ENCODE peak calls at places on chromosomes 1 and 21, in ten cellular contexts. Y is spleen; K is RCC 7860; S is activated CD8-positive, alpha-beta memory T cell treated with anti-CD3 and anti-CD28 coated beads for 24 hours; N is activated T-cell treated with anti-CD3 and anti-CD28 coated beads for 4 hours; C is NCI-H1092; Q is small intestine; O is GM19239; H is LHCN-M2; L is naive thymus-derived CD8-positive, alpha-beta T cell. V is an unnamed sample.

GRCh38 chr1:9435101-9435636 is 104.1 kb upstream of the SLC25A33 start:
- DNase-seq in Q (peak), K (no peak), H (no peak), L (no peak), Y (no peak), O (no peak), C (no peak), S (no peak), N (no peak), V (no peak)

GRCh38 chr1:21174638-21175323 is 1.9 kb downstream of the EIF4G3 start:
- DNase-seq in L (no peak), S (peak), Q (peak), C (no peak), K (no peak), O (no peak), N (no peak), Y (no peak), H (peak), V (peak)

GRCh38 chr1:29122662-29122986 is 1.1 kb downstream of the TMEM200B start:
- DNase-seq in C (no peak), H (no peak), Y (no peak), L (no peak), N (no peak), Q (no peak), O (no peak), K (peak), S (no peak), V (no peak)

GRCh38 chr21:25733859-25734653 is 648 bp downstream of the ATP5PF start:
- DNase-seq in L (no peak), Q (peak), C (no peak), K (peak), H (peak), S (no peak), O (no peak), N (peak), Y (peak), V (peak)

GRCh38 chr1:30596891-30597290 is 126.5 kb downstream of the MATN1 start:
- DNase-seq in H (no peak), K (no peak), L (no peak), O (no peak), Y (no peak), S (no peak), Q (no peak), C (no peak), N (no peak), V (no peak)

GRCh38 chr1:154760469-154760933 is 109.6 kb downstream of the KCNN3 start:
- DNase-seq in Q (peak), H (no peak), N (peak), K (no peak), L (peak), Y (peak), O (peak), S (peak), C (peak), V (no peak)

GRCh38 chr1:230915079-230915478 is 46.8 kb upstream of the C1orf198 start:
- DNase-seq in H (no peak), Q (no peak), K (no peak), C (no peak), N (no peak), Y (no peak), L (no peak), S (no peak), O (no peak), V (no peak)

GRCh38 chr1:16068356-16069270 is 4.8 kb downstream of the FAM131C start:
- DNase-seq in Q (no peak), K (peak), N (no peak), S (no peak), H (peak), L (no peak), Y (no peak), C (no peak), O (no peak), V (no peak)

GRCh38 chr21:39637971-39638628 is 25.4 kb downstream of the B3GALT5 start:
- DNase-seq in H (no peak), Y (no peak), C (no peak), L (no peak), S (no peak), N (no peak), O (no peak), Q (no peak), K (no peak), V (no peak)

GRCh38 chr21:35204850-35205564 is 155.9 kb upstream of the RUNX1 start:
- DNase-seq in Q (no peak), N (no peak), L (peak), O (no peak), S (peak), C (peak), H (no peak), K (no peak), Y (peak), V (no peak)

GRCh38 chr1:35807614-35808375 is at the start of gene AGO4:
- DNase-seq in K (no peak), L (peak), C (peak), N (no peak), Y (peak), Q (peak), H (peak), O (peak), S (peak), V (peak)

V was measured in retinal pigment epithelial cell.